ENCODE peak calls at places on chromosome 7, in eight cellular contexts. B is neuronal stem cell; L is left lung; C is CD8-positive, alpha-beta T cell; J is suprapubic skin; N is tibial artery; T is IMR-90; Y is effector memory CD4-positive, alpha-beta T cell. H is an unnamed sample.

GRCh38 chr7:33716581-33717477 is 188.5 kb upstream of the BMPER start:
- DNase-seq in L (no peak), N (no peak), J (no peak), B (peak; percentile 42), Y (no peak), C (no peak), T (peak; percentile 66), H (no peak)

GRCh38 chr7:123570390-123571182 is 13.0 kb upstream of the NDUFA5 start:
- DNase-seq in T (no peak), L (no peak), N (no peak), J (no peak), C (no peak), Y (no peak), B (no peak), H (no peak)

GRCh38 chr7:13742719-13743640 is 246.5 kb downstream of the ETV1 start:
- DNase-seq in T (peak; percentile 56), B (no peak), C (no peak), Y (no peak), L (no peak), J (no peak), N (no peak), H (no peak)

GRCh38 chr7:155198901-155199845 is 98.5 kb upstream of the INSIG1 start:
- DNase-seq in Y (no peak), C (no peak), J (no peak), B (no peak), T (peak; percentile 88), L (no peak), N (no peak), H (no peak)

GRCh38 chr7:133863362-133864061 is 263.6 kb upstream of the LRGUK start:
- DNase-seq in J (no peak), N (no peak), T (no peak), L (no peak), Y (no peak), B (no peak), C (no peak), H (no peak)

GRCh38 chr7:74043523-74043951 is 15.6 kb downstream of the ELN start:
- DNase-seq in N (no peak), T (peak; percentile 64), C (no peak), L (peak; percentile 57), Y (no peak), J (no peak), B (no peak), H (no peak)

GRCh38 chr7:44980393-44981034 is 1.7 kb upstream of the MYO1G start:
- DNase-seq in T (peak; percentile 83), N (no peak), C (no peak), J (no peak), L (peak; percentile 76), Y (peak; percentile 65), B (no peak), H (peak; percentile 73)

GRCh38 chr7:141053626-141054025 is 20.2 kb upstream of the TMEM178B start:
- DNase-seq in N (no peak), T (no peak), Y (peak; percentile 51), J (no peak), B (no peak), C (peak; percentile 25), L (no peak), H (no peak)

GRCh38 chr7:103569621-103570305 is 123.8 kb upstream of the SLC26A5 start:
- DNase-seq in J (no peak), N (no peak), T (peak; percentile 34), B (no peak), Y (no peak), C (no peak), L (no peak), H (no peak)

GRCh38 chr7:6516387-6516983 is 34.8 kb downstream of the GRID2IP start:
- DNase-seq in T (peak; percentile 79), N (peak; percentile 89), L (peak; percentile 88), Y (peak; percentile 34), J (peak; percentile 87), B (peak; percentile 63), C (peak; percentile 51), H (peak; percentile 89)

GRCh38 chr7:137976700-137977099 is 25.2 kb downstream of the CREB3L2 start:
- DNase-seq in C (no peak), J (no peak), Y (no peak), B (no peak), N (no peak), T (no peak), L (no peak), H (no peak)

GRCh38 chr7:137978464-137979237 is 23.2 kb downstream of the CREB3L2 start:
- DNase-seq in B (no peak), T (peak; percentile 100), N (peak; percentile 94), L (no peak), Y (no peak), C (no peak), J (no peak), H (peak; percentile 91)

GRCh38 chr7:137975223-137975622 is 26.7 kb downstream of the CREB3L2 start:
- DNase-seq in N (peak; percentile 83), Y (no peak), J (no peak), T (peak; percentile 85), L (no peak), B (no peak), C (no peak), H (no peak)

GRCh38 chr7:137975768-137976167 is 26.1 kb downstream of the CREB3L2 start:
- DNase-seq in J (no peak), B (no peak), N (no peak), C (no peak), Y (no peak), T (peak; percentile 70), L (no peak), H (no peak)

GRCh38 chr7:137977173-137977572 is 24.7 kb downstream of the CREB3L2 start:
- DNase-seq in J (no peak), C (no peak), N (no peak), Y (no peak), B (no peak), T (no peak), L (no peak), H (no peak)
- H3K27ac ChIP-seq in J (peak overlapping the region; percentile 53), C (no peak overlapping the region), N (peak overlapping the region; percentile 96), Y (no peak overlapping the region), B (no peak overlapping the region), T (peak overlapping the region; percentile 32), L (no peak overlapping the region), H (peak overlapping the region; percentile 89)

GRCh38 chr7:158994687-158995086 is 138.3 kb downstream of the DYNC2I1 start:
- DNase-seq in N (no peak), L (no peak), C (no peak), Y (no peak), B (no peak), J (no peak), T (no peak), H (no peak)

GRCh38 chr7:158997110-158997453 is 140.7 kb downstream of the DYNC2I1 start:
- DNase-seq in Y (no peak), N (no peak), B (no peak), T (no peak), C (no peak), L (peak; percentile 61), J (peak; percentile 50), H (no peak)

GRCh38 chr7:158997471-158997870 is 141.1 kb downstream of the DYNC2I1 start:
- DNase-seq in C (no peak), Y (no peak), B (no peak), L (peak; percentile 65), N (no peak), T (no peak), J (peak; percentile 67), H (no peak)

GRCh38 chr7:158995514-158995913 is 139.2 kb downstream of the DYNC2I1 start:
- DNase-seq in L (peak; percentile 65), T (no peak), B (no peak), Y (no peak), N (no peak), J (no peak), C (no peak), H (no peak)

GRCh38 chr7:158996214-158997109 is 140.1 kb downstream of the DYNC2I1 start:
- DNase-seq in N (no peak), B (no peak), T (no peak), L (peak; percentile 74), C (no peak), J (no peak), Y (no peak), H (no peak)
- H3K4me3 ChIP-seq in N (peak overlapping the region; percentile 44), B (no peak overlapping the region), T (no peak overlapping the region), L (no peak overlapping the region), C (no peak overlapping the region), J (peak overlapping the region; percentile 5), Y (no peak overlapping the region), H (no peak overlapping the region)

GRCh38 chr7:76375251-76375650 is 16.5 kb upstream of the YWHAG start:
- DNase-seq in C (no peak), N (no peak), Y (no peak), T (no peak), L (no peak), B (no peak), J (no peak), H (peak; percentile 54)
- H3K4me1 ChIP-seq in C (no peaks in the 10 kb centered on the region), N (peaks cover 6% of the 10 kb centered on the region), Y (peaks cover 4% of the 10 kb centered on the region), T (peaks cover 9% of the 10 kb centered on the region), L (peaks cover 25% of the 10 kb centered on the region), B (peaks cover 2% of the 10 kb centered on the region), J (peaks cover 24% of the 10 kb centered on the region), H (no peaks in the 10 kb centered on the region)

GRCh38 chr7:100438172-100438571 is 1.9 kb upstream of the PPP1R35 start:
- DNase-seq in Y (no peak), B (no peak), C (no peak), N (no peak), L (no peak), J (no peak), T (no peak), H (no peak)
- H3K27ac ChIP-seq in Y (no peak overlapping the region), B (no peak overlapping the region), C (no peak overlapping the region), N (peak overlapping the region; percentile 79), L (no peak overlapping the region), J (no peak overlapping the region), T (no peak overlapping the region), H (no peak overlapping the region)

DNA sequence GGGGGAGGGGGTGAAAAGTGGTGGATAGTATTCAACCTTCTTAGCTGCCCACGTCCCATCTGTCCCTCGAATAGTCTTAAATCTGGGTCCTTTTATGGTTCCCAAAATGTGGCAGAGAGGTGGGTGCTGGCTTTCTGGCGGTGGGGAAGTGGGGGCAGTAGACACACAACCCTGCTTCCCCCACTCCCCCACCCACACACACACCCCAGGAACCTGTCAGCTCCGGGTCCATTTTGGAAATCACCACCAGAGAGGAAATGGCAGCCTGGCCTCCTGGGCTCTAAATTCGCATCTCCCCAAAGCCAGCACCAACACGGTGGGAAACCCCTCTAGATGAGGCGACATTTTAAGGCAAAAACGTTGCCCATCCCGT is 827 bp downstream of the TMEM130 start:
- DNase-seq in L (no peak), N (no peak), C (no peak), T (no peak), B (no peak), Y (no peak), J (no peak), H (no peak)
- H3K4me3 ChIP-seq in L (no peak overlapping the region), N (peak overlapping the region; percentile 69), C (no peak overlapping the region), T (peak overlapping the region; percentile 62), B (peak overlapping the region; percentile 91), Y (peak overlapping the region; percentile 52), J (peak overlapping the region; percentile 50), H (no peak overlapping the region)